ENCODE peak calls at places on chromosomes 13 and 19, in four cellular contexts. K is astrocyte of the cerebellum, N is nephron progenitor cell, I is ecto neural progenitor cell. S is an unnamed sample.

GRCh38 chr13:50406831-50407230 is 391.6 kb downstream of the KCNRG start:
- DNase-seq in K (no peak), N (no peak), I (no peak), S (no peak)

GRCh38 chr19:50414850-50415660 is 3.7 kb upstream of the SPIB start:
- DNase-seq in K (peak; percentile 15), N (peak; percentile 93), I (peak; percentile 91), S (peak; percentile 92)

GRCh38 chr13:71412231-71412630 is 454.8 kb downstream of the DACH1 start:
- DNase-seq in K (peak; percentile 20), N (no peak), I (no peak), S (no peak)

GRCh38 chr19:52527954-52528326 is 472 bp downstream of the ZNF808 start:
- DNase-seq in K (no peak), N (peak; percentile 45), I (peak; percentile 50), S (peak; percentile 39)

GRCh38 chr19:18746393-18747167 is 44.5 kb downstream of the COMP start:
- DNase-seq in K (no peak), N (peak; percentile 48), I (no peak), S (peak; percentile 43)

GRCh38 chr13:39895254-39895653 is 239.8 kb downstream of the COG6 start:
- DNase-seq in K (no peak), N (no peak), I (no peak), S (no peak)

GRCh38 chr19:4586691-4587090 is 27.2 kb upstream of the SEMA6B start:
- DNase-seq in K (no peak), N (no peak), I (no peak), S (no peak)

GRCh38 chr19:38252935-38253691 is 3.1 kb downstream of the PPP1R14A start:
- DNase-seq in K (no peak), N (peak; percentile 30), I (no peak), S (peak; percentile 85)

GRCh38 chr13:51832471-51833152 is 12.4 kb downstream of the TMEM272 start:
- DNase-seq in K (no peak), N (no peak), I (peak; percentile 50), S (no peak)

GRCh38 chr19:33134571-33135041 is 2.7 kb downstream of the WDR88 start:
- DNase-seq in K (no peak), N (peak; percentile 37), I (no peak), S (no peak)

GRCh38 chr19:39539165-39539518 is 819 bp downstream of the EID2 start:
- DNase-seq in K (no peak), N (no peak), I (no peak), S (no peak)

GRCh38 chr19:46928951-46929350 is 68.2 kb downstream of the ARHGAP35 start:
- DNase-seq in K (no peak), N (no peak), I (no peak), S (no peak)

S was measured in glutamatergic neuron.